ENCODE peak calls at places on chromosomes 13 and 19, in five cellular contexts. X is activated CD8-positive, alpha-beta T cell treated with anti-CD3 and anti-CD28 coated beads for 36 hours; Z is testis; A is thoracic aorta; O is AG04450. C is an unnamed sample.

GRCh38 chr19:5046339-5047039 is 77.6 kb downstream of the KDM4B start:
- DNase-seq in X (no peak), Z (no peak), A (no peak), O (no peak), C (peak)

GRCh38 chr19:43446746-43447489 is 18.5 kb downstream of the LYPD3 start:
- DNase-seq in X (peak), Z (peak), A (peak), O (no peak), C (peak)

GRCh38 chr13:31067416-31068118 is 94.1 kb downstream of the HSPH1 start:
- DNase-seq in X (peak), Z (no peak), A (no peak), O (no peak), C (peak)

GRCh38 chr13:89287381-89287780 is 1616.2 kb downstream of the SLITRK5 start:
- DNase-seq in X (no peak), Z (no peak), A (no peak), O (no peak), C (no peak)

GRCh38 chr13:44649118-44649455 is 73.0 kb upstream of the TSC22D1 start:
- DNase-seq in X (peak), Z (no peak), A (no peak), O (no peak), C (no peak)

GRCh38 chr13:29991343-29991742 is 140.9 kb upstream of the UBL3 start:
- DNase-seq in X (no peak), Z (no peak), A (no peak), O (peak), C (peak)

GRCh38 chr19:1181606-1182005 is 7.5 kb upstream of the SBNO2 start:
- DNase-seq in X (no peak), Z (no peak), A (no peak), O (no peak), C (no peak)

GRCh38 chr19:55305491-55305890 is 19.6 kb downstream of the TMEM150B start:
- DNase-seq in X (peak), Z (peak), A (no peak), O (no peak), C (peak)

GRCh38 chr13:44331446-44331845 is 42.2 kb upstream of the SERP2 start:
- DNase-seq in X (no peak), Z (no peak), A (no peak), O (no peak), C (no peak)

GRCh38 chr13:60612593-60612992 is 215.6 kb downstream of the TDRD3 start:
- DNase-seq in X (no peak), Z (no peak), A (no peak), O (no peak), C (no peak)

GRCh38 chr19:16470911-16471811 is 609 bp downstream of the EPS15L1 start:
- DNase-seq in X (peak), Z (no peak), A (no peak), O (no peak), C (peak)

DNA sequence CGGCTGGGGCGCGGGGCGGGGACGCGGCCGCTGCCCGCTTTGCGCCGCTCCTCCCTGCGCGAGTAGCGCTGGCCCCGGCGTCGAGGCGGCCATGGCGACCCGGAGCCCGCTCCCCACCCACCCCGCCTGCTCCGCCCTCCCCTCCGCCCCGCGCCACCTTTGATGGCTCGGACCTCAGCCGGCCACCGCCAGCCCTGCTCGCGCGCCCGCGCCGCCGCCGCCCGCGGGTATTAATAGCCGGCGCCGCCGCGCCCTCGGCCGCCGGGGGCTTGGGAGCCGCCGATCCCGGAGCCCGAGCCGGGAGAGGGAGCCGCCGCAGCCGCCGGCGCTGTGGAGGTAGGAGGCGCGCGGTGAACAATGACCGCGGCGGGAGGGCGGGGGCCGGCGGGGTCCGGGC is 261 bp downstream of the FARP1 start:
- DNase-seq in X (no peak), Z (peak), A (no peak), O (no peak), C (no peak)
- TF ChIP-seq CTCF in X (no peak), Z (no peak), A (no peak), O (no peak), C (no peak)

GRCh38 chr13:93140912-93141311 is 85.7 kb upstream of the GPC6 start:
- DNase-seq in X (no peak), Z (no peak), A (no peak), O (no peak), C (no peak)
- TF ChIP-seq CTCF in X (no peak), Z (no peak), A (no peak), O (no peak), C (no peak)

GRCh38 chr19:33845498-33845897 is 48.8 kb downstream of the KCTD15 start:
- DNase-seq in X (no peak), Z (no peak), A (no peak), O (no peak), C (no peak)

GRCh38 chr19:33840783-33841182 is 44.1 kb downstream of the KCTD15 start:
- DNase-seq in X (no peak), Z (no peak), A (no peak), O (no peak), C (no peak)

GRCh38 chr19:33840382-33840781 is 43.7 kb downstream of the KCTD15 start:
- DNase-seq in X (no peak), Z (no peak), A (no peak), O (no peak), C (no peak)

GRCh38 chr19:33841685-33842084 is 45.0 kb downstream of the KCTD15 start:
- DNase-seq in X (no peak), Z (no peak), A (no peak), O (no peak), C (no peak)
- TF ChIP-seq CTCF in X (no peak), Z (no peak), A (no peak), O (no peak), C (no peak)

DNA sequence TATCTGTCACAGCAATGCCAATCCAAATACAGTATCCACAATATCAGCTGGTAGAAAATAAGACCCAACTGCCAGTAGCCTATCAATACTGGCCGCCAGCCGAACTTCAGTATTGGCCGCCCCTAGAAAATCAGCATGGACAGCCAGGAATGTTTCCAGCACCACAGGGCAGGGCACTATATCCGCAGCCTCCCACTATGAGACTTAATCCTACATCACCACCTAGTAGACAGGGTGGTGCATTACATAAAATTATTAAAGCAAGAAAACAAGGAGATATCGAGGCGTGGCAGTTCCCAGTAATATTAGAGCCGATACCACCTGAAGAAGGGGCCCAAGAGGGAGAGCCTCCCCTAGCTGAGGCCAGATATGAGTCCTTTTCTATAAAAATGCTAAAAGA is 111.3 kb downstream of the ZNF486 start:
- DNase-seq in X (no peak), Z (no peak), A (no peak), O (no peak), C (peak)
- TF ChIP-seq CTCF in X (no peak), Z (no peak), A (no peak), O (no peak), C (peak)

DNA sequence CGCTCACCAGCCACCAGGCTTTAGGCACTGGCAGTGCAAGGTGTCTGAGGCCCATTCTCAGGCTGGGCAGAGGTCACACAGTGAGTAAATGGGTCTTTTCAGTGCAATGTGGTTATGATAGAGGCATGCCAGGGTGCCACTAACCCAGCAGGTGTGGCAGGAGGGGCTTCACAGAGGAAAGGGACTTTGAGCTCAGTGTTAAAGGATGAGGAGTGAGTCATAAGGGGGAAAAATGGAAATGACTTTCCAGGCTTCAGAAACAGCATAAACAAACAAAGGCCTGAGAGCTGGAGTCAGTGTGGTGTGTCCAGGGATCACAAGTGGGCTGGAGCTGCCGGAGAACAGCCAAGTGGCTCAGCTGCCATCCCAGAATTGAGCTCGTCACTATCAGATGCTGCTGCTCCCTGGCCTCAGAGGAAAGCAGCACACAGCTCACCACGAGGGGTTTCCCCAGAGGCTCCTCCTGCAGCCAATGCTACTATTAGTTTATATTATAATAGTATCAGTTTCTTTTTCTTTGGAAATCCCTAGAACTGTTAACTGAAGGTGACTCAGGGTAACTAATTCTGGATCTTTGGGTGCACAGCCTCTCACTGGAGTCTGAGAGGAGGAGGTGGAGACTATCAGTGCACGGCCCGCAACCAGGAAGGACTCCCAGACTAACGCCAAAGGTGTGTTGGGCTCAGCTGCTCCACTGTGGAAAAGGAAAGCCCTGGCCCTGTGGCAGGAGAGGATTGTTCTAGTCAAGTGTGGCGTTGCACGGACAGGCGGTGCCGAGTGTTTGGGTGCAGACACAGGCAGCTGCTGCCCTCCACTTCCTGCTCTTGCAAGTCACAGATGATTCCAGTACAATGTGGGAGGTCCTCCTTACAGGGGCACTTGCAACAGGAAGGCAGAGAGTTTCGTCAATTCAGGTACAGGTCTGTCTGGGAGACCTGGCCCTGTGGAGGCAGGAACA is 39.5 kb downstream of the DHRS12 start:
- DNase-seq in X (peak), Z (peak), A (no peak), O (peak), C (no peak)
- TF ChIP-seq CTCF in X (no peak), Z (no peak), A (no peak), O (peak), C (no peak)

GRCh38 chr13:84885868-84886267 is 913.4 kb downstream of the SLITRK6 start:
- DNase-seq in X (no peak), Z (no peak), A (no peak), O (no peak), C (no peak)
- TF ChIP-seq CTCF in X (no peak), Z (no peak), A (no peak), O (no peak), C (no peak)

GRCh38 chr19:56367829-56368711 is 25.3 kb downstream of the ZNF582 start:
- DNase-seq in X (peak), Z (peak), A (peak), O (peak), C (no peak)
- TF ChIP-seq CTCF in X (peak), Z (no peak), A (peak), O (no peak), C (no peak)

GRCh38 chr19:14689598-14690503 is at the start of gene ZNF333:
- DNase-seq in X (peak), Z (peak), A (peak), O (peak), C (peak)

GRCh38 chr19:14683439-14683838 is 6.4 kb upstream of the ZNF333 start:
- DNase-seq in X (no peak), Z (no peak), A (no peak), O (no peak), C (no peak)

GRCh38 chr19:14682084-14682483 is 7.4 kb upstream of the ADGRE3 start:
- DNase-seq in X (no peak), Z (no peak), A (no peak), O (no peak), C (no peak)

DNA sequence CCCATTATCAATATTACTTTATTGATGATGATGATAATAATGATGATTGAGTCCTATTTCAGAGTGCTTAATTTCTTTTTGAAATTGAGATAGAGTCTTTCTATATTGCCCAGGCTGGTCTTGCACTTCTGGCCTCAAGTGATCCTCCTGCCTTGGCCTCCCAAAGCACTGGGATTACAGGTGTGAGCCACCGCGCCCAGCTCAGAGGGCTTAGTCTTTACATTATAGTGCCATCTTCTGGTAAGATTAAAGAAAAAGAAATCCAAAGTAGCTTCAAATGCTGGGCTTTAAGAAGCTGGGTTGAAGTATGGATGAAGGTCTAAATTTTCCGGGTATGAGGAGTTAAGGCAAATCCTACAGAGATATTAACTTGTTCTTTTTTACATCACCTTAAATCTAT is 3.4 kb upstream of the ZNF333 start:
- DNase-seq in X (peak), Z (no peak), A (no peak), O (no peak), C (peak)
- TF ChIP-seq CTCF in X (peak), Z (no peak), A (no peak), O (peak), C (peak)

C was measured in MCF 10A.